ENCODE peak calls at places on chromosomes 2 and 18, in four cellular contexts. One of them, this sample, is unnamed.

GRCh38 chr2:84713441-84713840 is 167.4 kb downstream of the TRABD2A start:
- DNase-seq in GM12878: no peak
- DNase-seq in SK-N-SH: no peak
- DNase-seq in A549: no peak
- DNase-seq in this sample: no peak

GRCh38 chr2:53787911-53788289 is 1.1 kb downstream of the ERLEC1 start:
- DNase-seq in SK-N-SH: no peak
- DNase-seq in GM12878: no peak
- DNase-seq in A549: no peak
- DNase-seq in this sample: no peak

GRCh38 chr2:240432820-240433801 is 2.4 kb upstream of the GPC1 start:
- DNase-seq in GM12878: no peak
- DNase-seq in SK-N-SH: no peak
- DNase-seq in A549: no peak
- DNase-seq in this sample: peak; percentile 66

GRCh38 chr2:149561309-149561926 is 26.2 kb downstream of the MMADHC start:
- DNase-seq in GM12878: no peak
- DNase-seq in A549: peak; percentile 19
- DNase-seq in SK-N-SH: peak; percentile 23
- DNase-seq in this sample: no peak

GRCh38 chr2:15050483-15050882 is 418.0 kb downstream of the LRATD1 start:
- DNase-seq in A549: no peak
- DNase-seq in SK-N-SH: no peak
- DNase-seq in GM12878: no peak
- DNase-seq in this sample: no peak

GRCh38 chr2:150806336-150806735 is 318.9 kb upstream of the RND3 start:
- DNase-seq in A549: no peak
- DNase-seq in SK-N-SH: no peak
- DNase-seq in GM12878: no peak
- DNase-seq in this sample: no peak

GRCh38 chr18:78913395-78913794 is 66.2 kb upstream of the SALL3 start:
- DNase-seq in SK-N-SH: no peak
- DNase-seq in A549: no peak
- DNase-seq in GM12878: no peak
- DNase-seq in this sample: no peak

GRCh38 chr2:96531872-96532505 is 4.6 kb upstream of the ARID5A start:
- DNase-seq in SK-N-SH: peak; percentile 86
- DNase-seq in A549: peak; percentile 83
- DNase-seq in GM12878: peak; percentile 94
- DNase-seq in this sample: peak; percentile 99

GRCh38 chr18:2606335-2606734 is 35.0 kb downstream of the NDC80 start:
- DNase-seq in GM12878: no peak
- DNase-seq in A549: no peak
- DNase-seq in SK-N-SH: no peak
- DNase-seq in this sample: no peak

GRCh38 chr2:55223958-55224760 is 7.9 kb downstream of the CLHC1 start:
- DNase-seq in A549: no peak
- DNase-seq in GM12878: no peak
- DNase-seq in SK-N-SH: no peak
- DNase-seq in this sample: peak; percentile 70

GRCh38 chr2:219073413-219074129 is 12.8 kb upstream of the IHH start:
- DNase-seq in A549: peak; percentile 73
- DNase-seq in SK-N-SH: peak; percentile 68
- DNase-seq in GM12878: no peak
- DNase-seq in this sample: no peak

GRCh38 chr2:36562245-36562644 is 35.7 kb downstream of the FEZ2 start:
- DNase-seq in A549: peak; percentile 49
- DNase-seq in SK-N-SH: no peak
- DNase-seq in GM12878: no peak
- DNase-seq in this sample: no peak

GRCh38 chr2:233255151-233255550 is 3.7 kb downstream of the ATG16L1 start:
- DNase-seq in A549: no peak
- DNase-seq in SK-N-SH: no peak
- DNase-seq in GM12878: no peak
- DNase-seq in this sample: no peak

GRCh38 chr18:44518091-44518490 is 162.6 kb upstream of the SETBP1 start:
- DNase-seq in GM12878: no peak
- DNase-seq in SK-N-SH: no peak
- DNase-seq in A549: no peak
- DNase-seq in this sample: no peak

GRCh38 chr2:136207030-136207623 is 89.2 kb upstream of the CXCR4 start:
- DNase-seq in A549: no peak
- DNase-seq in GM12878: peak; percentile 68
- DNase-seq in SK-N-SH: no peak
- DNase-seq in this sample: no peak

GRCh38 chr2:242063364-242064249 is 194.1 kb downstream of the RTP5 start:
- DNase-seq in GM12878: no peak
- DNase-seq in SK-N-SH: no peak
- DNase-seq in A549: no peak
- DNase-seq in this sample: no peak

GRCh38 chr18:52764271-52764670 is 424.3 kb downstream of the DCC start:
- DNase-seq in SK-N-SH: no peak
- DNase-seq in GM12878: no peak
- DNase-seq in A549: no peak
- DNase-seq in this sample: no peak

GRCh38 chr18:70376914-70377258 is 88.0 kb downstream of the SOCS6 start:
- DNase-seq in A549: peak; percentile 96
- DNase-seq in GM12878: no peak
- DNase-seq in SK-N-SH: no peak
- DNase-seq in this sample: no peak

DNA sequence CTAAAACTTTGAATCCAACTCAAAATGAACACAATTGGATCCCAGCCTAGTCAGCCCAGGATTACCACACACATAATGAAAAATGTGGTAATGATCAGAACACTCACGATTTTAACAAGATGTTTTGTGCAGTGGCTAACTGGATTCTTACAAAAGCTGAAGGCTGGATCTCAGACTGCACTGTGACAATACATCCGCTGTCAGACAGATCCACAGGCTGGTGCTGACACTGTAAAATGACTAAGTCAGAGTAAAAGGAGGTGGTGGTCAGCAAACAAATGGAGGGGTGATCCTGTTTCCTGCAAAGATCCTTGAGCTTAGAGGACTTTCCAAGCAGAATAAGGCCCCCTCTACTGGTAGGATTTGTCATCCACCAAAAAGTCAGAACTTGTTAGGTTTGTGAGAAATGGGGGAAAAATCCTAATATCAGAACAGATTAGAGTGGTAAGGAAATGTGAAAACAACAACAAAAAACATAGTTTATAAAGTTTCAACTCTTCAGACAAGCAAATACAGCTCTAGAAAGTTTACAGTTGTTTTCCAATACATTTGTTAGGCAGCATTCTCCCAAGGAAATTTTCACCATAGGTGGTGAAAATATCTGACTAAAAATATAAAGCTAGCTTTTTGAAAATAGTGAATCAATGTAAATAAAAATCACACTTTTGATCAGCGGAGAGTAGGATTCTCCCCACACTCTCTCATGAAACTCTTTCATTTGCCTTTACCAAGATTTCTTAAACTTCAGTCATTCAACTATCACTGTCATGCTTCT is 211.9 kb downstream of the AGPS start:
- DNase-seq in SK-N-SH: peak; percentile 50
- DNase-seq in A549: peak; percentile 51
- DNase-seq in GM12878: no peak
- DNase-seq in this sample: no peak
- H3K27ac ChIP-seq in SK-N-SH: no peak overlapping the region
- H3K27ac ChIP-seq in A549: no peak overlapping the region
- H3K27ac ChIP-seq in GM12878: no peak overlapping the region
- H3K27ac ChIP-seq in this sample: peak overlapping the region; percentile 45

GRCh38 chr2:145755019-145755837 is 1235.3 kb upstream of the ZEB2 start:
- DNase-seq in A549: no peak
- DNase-seq in GM12878: no peak
- DNase-seq in SK-N-SH: no peak
- DNase-seq in this sample: no peak
- TF ChIP-seq EP300 in A549: no peak
- TF ChIP-seq EP300 in GM12878: no peak
- TF ChIP-seq EP300 in SK-N-SH: no peak
- TF ChIP-seq EP300 in this sample: no peak

GRCh38 chr2:98908909-98909308 is 27.1 kb downstream of the CRACDL start:
- DNase-seq in A549: no peak
- DNase-seq in SK-N-SH: no peak
- DNase-seq in GM12878: no peak
- DNase-seq in this sample: no peak

GRCh38 chr2:98907966-98908905 is 27.8 kb downstream of the CRACDL start:
- DNase-seq in SK-N-SH: peak; percentile 39
- DNase-seq in A549: no peak
- DNase-seq in GM12878: no peak
- DNase-seq in this sample: peak; percentile 8

GRCh38 chr2:98910349-98911125 is 25.5 kb downstream of the CRACDL start:
- DNase-seq in SK-N-SH: no peak
- DNase-seq in A549: no peak
- DNase-seq in GM12878: no peak
- DNase-seq in this sample: peak; percentile 48

GRCh38 chr2:98911126-98911375 is 25.0 kb downstream of the CRACDL start:
- DNase-seq in GM12878: no peak
- DNase-seq in A549: no peak
- DNase-seq in SK-N-SH: no peak
- DNase-seq in this sample: no peak

DNA sequence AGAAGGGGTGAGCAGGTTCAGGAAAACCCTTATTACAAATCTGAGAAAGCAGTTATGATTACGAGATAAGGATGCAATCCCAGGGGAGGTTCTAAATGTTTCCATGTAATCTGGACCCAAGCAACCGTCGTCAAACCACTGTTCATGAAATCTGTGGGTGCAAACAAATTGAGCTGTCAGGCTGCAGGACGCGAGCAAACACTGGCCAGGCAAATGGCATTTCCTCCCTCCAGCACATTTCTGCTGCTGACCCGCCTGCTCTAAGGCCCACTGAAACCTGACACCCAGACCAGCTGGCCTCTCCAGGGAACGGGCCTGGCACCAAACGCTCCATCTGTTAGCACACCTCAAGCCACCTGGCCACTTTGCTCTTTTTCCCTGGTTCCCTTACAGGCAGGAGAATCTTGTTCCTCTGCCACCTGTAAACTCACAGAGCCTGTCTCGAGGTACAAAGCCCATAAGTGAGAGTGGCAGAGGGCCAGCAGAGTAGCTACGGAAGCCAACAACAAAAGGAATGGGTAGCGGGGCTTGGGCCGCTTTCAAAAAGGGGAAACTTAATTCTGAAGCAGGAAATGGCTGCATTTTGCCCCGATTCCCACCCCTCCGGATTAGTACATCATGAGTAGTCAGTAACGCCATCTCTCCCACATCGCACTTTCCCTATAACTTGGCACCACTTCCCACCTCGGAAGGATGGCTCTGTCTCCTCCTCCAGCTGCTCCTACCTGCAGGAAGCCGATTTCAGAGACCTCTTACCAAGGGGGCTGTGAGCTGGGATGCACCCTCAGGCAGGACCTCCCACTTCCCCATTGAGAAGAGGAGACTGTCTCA is 26.4 kb downstream of the CRACDL start:
- DNase-seq in SK-N-SH: peak; percentile 75
- DNase-seq in GM12878: no peak
- DNase-seq in A549: peak; percentile 24
- DNase-seq in this sample: no peak
- H3K27ac ChIP-seq in SK-N-SH: peak overlapping the region; percentile 76
- H3K27ac ChIP-seq in GM12878: no peak overlapping the region
- H3K27ac ChIP-seq in A549: peak overlapping the region; percentile 22
- H3K27ac ChIP-seq in this sample: no peak overlapping the region

GRCh38 chr2:9573013-9573708 is 17.5 kb upstream of the ADAM17 start:
- DNase-seq in GM12878: no peak
- DNase-seq in SK-N-SH: no peak
- DNase-seq in A549: no peak
- DNase-seq in this sample: no peak
- TF ChIP-seq EP300 in GM12878: no peak
- TF ChIP-seq EP300 in SK-N-SH: no peak
- TF ChIP-seq EP300 in A549: no peak
- TF ChIP-seq EP300 in this sample: no peak